ENCODE peak calls at places on chromosomes 1 and 21, in eight cellular contexts. One of them, this sample, is unnamed.

GRCh38 chr1:17875882-17876280 is 120.7 kb downstream of the ACTL8 start:
- DNase-seq in IMR-90: peak
- DNase-seq in stomach: no peak
- DNase-seq in ascending aorta: no peak
- DNase-seq in spleen: peak
- DNase-seq in mucosa of descending colon: peak
- DNase-seq in omental fat pad: no peak
- DNase-seq in AG04449: no peak
- DNase-seq in this sample: no peak

GRCh38 chr1:230359992-230360391 is 66.1 kb downstream of the PGBD5 start:
- DNase-seq in IMR-90: peak
- DNase-seq in stomach: no peak
- DNase-seq in ascending aorta: no peak
- DNase-seq in spleen: no peak
- DNase-seq in mucosa of descending colon: no peak
- DNase-seq in omental fat pad: no peak
- DNase-seq in AG04449: peak
- DNase-seq in this sample: peak

GRCh38 chr1:11571906-11572616 is 82.2 kb downstream of the FBXO2 start:
- DNase-seq in IMR-90: no peak
- DNase-seq in stomach: no peak
- DNase-seq in ascending aorta: no peak
- DNase-seq in spleen: peak
- DNase-seq in mucosa of descending colon: no peak
- DNase-seq in omental fat pad: no peak
- DNase-seq in AG04449: no peak
- DNase-seq in this sample: no peak

GRCh38 chr1:154499446-154499845 is 2.6 kb upstream of the TDRD10 start:
- DNase-seq in IMR-90: no peak
- DNase-seq in stomach: no peak
- DNase-seq in ascending aorta: no peak
- DNase-seq in spleen: no peak
- DNase-seq in mucosa of descending colon: no peak
- DNase-seq in omental fat pad: no peak
- DNase-seq in AG04449: no peak
- DNase-seq in this sample: no peak

GRCh38 chr1:206739411-206740076 is 31.0 kb upstream of the IL19 start:
- DNase-seq in IMR-90: peak
- DNase-seq in stomach: no peak
- DNase-seq in ascending aorta: no peak
- DNase-seq in spleen: no peak
- DNase-seq in mucosa of descending colon: no peak
- DNase-seq in omental fat pad: no peak
- DNase-seq in AG04449: no peak
- DNase-seq in this sample: no peak

GRCh38 chr1:156009404-156009803 is 11.3 kb downstream of the SSR2 start:
- DNase-seq in IMR-90: no peak
- DNase-seq in stomach: no peak
- DNase-seq in ascending aorta: no peak
- DNase-seq in spleen: no peak
- DNase-seq in mucosa of descending colon: no peak
- DNase-seq in omental fat pad: no peak
- DNase-seq in AG04449: no peak
- DNase-seq in this sample: no peak

GRCh38 chr1:110672001-110672752 is 2.6 kb downstream of the KCNA3 start:
- DNase-seq in IMR-90: peak
- DNase-seq in stomach: no peak
- DNase-seq in ascending aorta: no peak
- DNase-seq in spleen: no peak
- DNase-seq in mucosa of descending colon: no peak
- DNase-seq in omental fat pad: no peak
- DNase-seq in AG04449: no peak
- DNase-seq in this sample: no peak

GRCh38 chr1:92366045-92366405 is 67.2 kb downstream of the RPAP2 start:
- DNase-seq in IMR-90: no peak
- DNase-seq in stomach: no peak
- DNase-seq in ascending aorta: no peak
- DNase-seq in spleen: no peak
- DNase-seq in mucosa of descending colon: no peak
- DNase-seq in omental fat pad: no peak
- DNase-seq in AG04449: no peak
- DNase-seq in this sample: no peak

GRCh38 chr1:228472655-228473054 is 14.5 kb upstream of the RNF187 start:
- DNase-seq in IMR-90: peak
- DNase-seq in stomach: no peak
- DNase-seq in ascending aorta: no peak
- DNase-seq in spleen: no peak
- DNase-seq in mucosa of descending colon: no peak
- DNase-seq in omental fat pad: no peak
- DNase-seq in AG04449: no peak
- DNase-seq in this sample: no peak

GRCh38 chr1:197171531-197171930 is 25.1 kb upstream of the ASPM start:
- DNase-seq in IMR-90: peak
- DNase-seq in stomach: no peak
- DNase-seq in ascending aorta: no peak
- DNase-seq in spleen: no peak
- DNase-seq in mucosa of descending colon: no peak
- DNase-seq in omental fat pad: no peak
- DNase-seq in AG04449: no peak
- DNase-seq in this sample: no peak

GRCh38 chr1:15064217-15064929 is 89.2 kb upstream of the TMEM51 start:
- DNase-seq in IMR-90: no peak
- DNase-seq in stomach: no peak
- DNase-seq in ascending aorta: no peak
- DNase-seq in spleen: no peak
- DNase-seq in mucosa of descending colon: no peak
- DNase-seq in omental fat pad: no peak
- DNase-seq in AG04449: no peak
- DNase-seq in this sample: no peak

GRCh38 chr1:231284441-231284840 is 43.4 kb downstream of the GNPAT start:
- DNase-seq in IMR-90: no peak
- DNase-seq in stomach: no peak
- DNase-seq in ascending aorta: no peak
- DNase-seq in spleen: no peak
- DNase-seq in mucosa of descending colon: no peak
- DNase-seq in omental fat pad: no peak
- DNase-seq in AG04449: no peak
- DNase-seq in this sample: no peak

GRCh38 chr21:39120876-39121599 is 62.2 kb downstream of the PSMG1 start:
- DNase-seq in IMR-90: no peak
- DNase-seq in stomach: no peak
- DNase-seq in ascending aorta: no peak
- DNase-seq in spleen: no peak
- DNase-seq in mucosa of descending colon: no peak
- DNase-seq in omental fat pad: no peak
- DNase-seq in AG04449: no peak
- DNase-seq in this sample: no peak

GRCh38 chr1:9164919-9165318 is 36.0 kb upstream of the GPR157 start:
- DNase-seq in IMR-90: no peak
- DNase-seq in stomach: no peak
- DNase-seq in ascending aorta: no peak
- DNase-seq in spleen: no peak
- DNase-seq in mucosa of descending colon: no peak
- DNase-seq in omental fat pad: no peak
- DNase-seq in AG04449: no peak
- DNase-seq in this sample: peak

GRCh38 chr1:181140398-181140797 is 51.9 kb downstream of the IER5 start:
- DNase-seq in IMR-90: no peak
- DNase-seq in stomach: no peak
- DNase-seq in ascending aorta: no peak
- DNase-seq in spleen: no peak
- DNase-seq in mucosa of descending colon: no peak
- DNase-seq in omental fat pad: no peak
- DNase-seq in AG04449: no peak
- DNase-seq in this sample: no peak

GRCh38 chr1:245216356-245217110 is 61.7 kb downstream of the KIF26B start:
- DNase-seq in IMR-90: no peak
- DNase-seq in stomach: no peak
- DNase-seq in ascending aorta: no peak
- DNase-seq in spleen: no peak
- DNase-seq in mucosa of descending colon: no peak
- DNase-seq in omental fat pad: no peak
- DNase-seq in AG04449: no peak
- DNase-seq in this sample: no peak

GRCh38 chr1:215555531-215555930 is 11.6 kb upstream of the KCTD3 start:
- DNase-seq in IMR-90: no peak
- DNase-seq in stomach: no peak
- DNase-seq in ascending aorta: no peak
- DNase-seq in spleen: no peak
- DNase-seq in mucosa of descending colon: no peak
- DNase-seq in omental fat pad: no peak
- DNase-seq in AG04449: no peak
- DNase-seq in this sample: no peak

GRCh38 chr1:201053155-201053860 is 29.8 kb upstream of the KIF21B start:
- DNase-seq in IMR-90: no peak
- DNase-seq in stomach: no peak
- DNase-seq in ascending aorta: no peak
- DNase-seq in spleen: no peak
- DNase-seq in mucosa of descending colon: no peak
- DNase-seq in omental fat pad: no peak
- DNase-seq in AG04449: no peak
- DNase-seq in this sample: no peak
- TF ChIP-seq CTCF in IMR-90: no peak
- TF ChIP-seq CTCF in stomach: no peak
- TF ChIP-seq CTCF in ascending aorta: no peak
- TF ChIP-seq CTCF in spleen: no peak
- TF ChIP-seq CTCF in mucosa of descending colon: no peak
- TF ChIP-seq CTCF in omental fat pad: no peak
- TF ChIP-seq CTCF in AG04449: no peak
- TF ChIP-seq CTCF in this sample: no peak

GRCh38 chr1:171985639-171986038 is 144.3 kb downstream of the DNM3 start:
- DNase-seq in IMR-90: no peak
- DNase-seq in stomach: no peak
- DNase-seq in ascending aorta: no peak
- DNase-seq in spleen: no peak
- DNase-seq in mucosa of descending colon: no peak
- DNase-seq in omental fat pad: no peak
- DNase-seq in AG04449: no peak
- DNase-seq in this sample: no peak

GRCh38 chr1:171988243-171988642 is 146.9 kb downstream of the DNM3 start:
- DNase-seq in IMR-90: no peak
- DNase-seq in stomach: no peak
- DNase-seq in ascending aorta: no peak
- DNase-seq in spleen: no peak
- DNase-seq in mucosa of descending colon: no peak
- DNase-seq in omental fat pad: no peak
- DNase-seq in AG04449: no peak
- DNase-seq in this sample: peak

GRCh38 chr1:171984850-171985485 is 143.7 kb downstream of the DNM3 start:
- DNase-seq in IMR-90: peak
- DNase-seq in stomach: no peak
- DNase-seq in ascending aorta: no peak
- DNase-seq in spleen: no peak
- DNase-seq in mucosa of descending colon: no peak
- DNase-seq in omental fat pad: no peak
- DNase-seq in AG04449: no peak
- DNase-seq in this sample: no peak

GRCh38 chr1:171984262-171984661 is 143.0 kb downstream of the DNM3 start:
- DNase-seq in IMR-90: no peak
- DNase-seq in stomach: no peak
- DNase-seq in ascending aorta: no peak
- DNase-seq in spleen: no peak
- DNase-seq in mucosa of descending colon: peak
- DNase-seq in omental fat pad: no peak
- DNase-seq in AG04449: no peak
- DNase-seq in this sample: no peak

DNA sequence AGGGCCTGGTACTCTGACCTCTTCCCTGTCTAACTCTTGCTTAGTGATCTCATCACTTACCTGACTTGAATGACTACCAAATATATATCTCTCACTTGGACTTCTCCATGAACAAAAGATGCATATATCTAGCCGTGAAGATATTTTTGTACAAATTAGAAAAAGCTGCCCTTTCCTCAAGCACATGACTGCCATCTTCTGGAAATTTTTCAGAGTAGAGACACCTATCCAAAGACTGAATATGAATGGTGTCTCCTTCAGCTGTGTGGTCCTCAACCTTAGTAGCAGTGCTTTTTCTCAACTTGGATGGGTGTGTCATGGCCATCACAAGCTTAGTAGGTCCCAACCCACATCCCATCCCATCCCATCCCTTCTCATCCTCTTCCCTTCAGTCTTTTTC is 142.3 kb downstream of the DNM3 start:
- DNase-seq in IMR-90: peak
- DNase-seq in stomach: no peak
- DNase-seq in ascending aorta: no peak
- DNase-seq in spleen: no peak
- DNase-seq in mucosa of descending colon: no peak
- DNase-seq in omental fat pad: no peak
- DNase-seq in AG04449: no peak
- DNase-seq in this sample: no peak
- TF ChIP-seq CTCF in IMR-90: peak
- TF ChIP-seq CTCF in stomach: no peak
- TF ChIP-seq CTCF in ascending aorta: peak
- TF ChIP-seq CTCF in spleen: no peak
- TF ChIP-seq CTCF in mucosa of descending colon: no peak
- TF ChIP-seq CTCF in omental fat pad: no peak
- TF ChIP-seq CTCF in AG04449: peak
- TF ChIP-seq CTCF in this sample: peak

DNA sequence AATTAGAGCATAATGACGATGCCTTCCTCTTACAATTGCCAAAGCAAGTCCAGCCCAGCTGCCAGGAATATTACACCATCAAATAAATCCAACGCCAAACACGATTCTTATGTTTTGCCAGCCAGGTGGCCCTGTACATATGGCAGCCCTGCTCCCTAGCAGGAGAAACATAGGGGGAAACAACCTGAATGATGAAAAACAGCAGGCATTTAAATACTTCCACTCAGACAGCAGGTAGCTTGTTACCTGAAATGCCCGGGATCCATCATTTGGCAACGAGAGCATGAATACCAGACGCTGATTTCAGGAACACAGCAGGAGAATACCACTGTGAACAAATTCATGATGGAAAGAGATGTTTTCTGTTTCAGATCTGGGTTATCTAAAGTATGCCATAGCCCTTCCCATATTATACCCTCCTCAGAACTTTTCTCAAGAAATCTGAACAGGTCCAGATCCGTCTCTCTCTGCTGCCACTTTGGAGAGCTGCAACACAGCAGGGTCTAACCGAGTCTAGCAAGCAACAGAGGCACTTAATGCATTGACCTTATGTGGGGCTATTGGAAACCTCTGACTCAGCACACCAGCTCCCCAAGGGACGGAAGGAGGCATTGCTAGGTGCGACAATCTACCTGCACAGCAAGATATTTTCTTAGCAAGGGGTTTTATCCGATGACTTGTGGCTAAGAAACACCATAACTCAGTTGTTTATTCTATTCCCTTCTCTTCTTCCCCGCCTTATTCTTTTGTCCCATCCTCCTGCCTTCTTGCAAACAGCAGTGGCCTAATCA is 166.3 kb downstream of the BARHL2 start:
- DNase-seq in IMR-90: no peak
- DNase-seq in stomach: no peak
- DNase-seq in ascending aorta: no peak
- DNase-seq in spleen: no peak
- DNase-seq in mucosa of descending colon: no peak
- DNase-seq in omental fat pad: no peak
- DNase-seq in AG04449: no peak
- DNase-seq in this sample: no peak
- TF ChIP-seq CTCF in IMR-90: no peak
- TF ChIP-seq CTCF in stomach: no peak
- TF ChIP-seq CTCF in ascending aorta: no peak
- TF ChIP-seq CTCF in spleen: no peak
- TF ChIP-seq CTCF in mucosa of descending colon: no peak
- TF ChIP-seq CTCF in omental fat pad: no peak
- TF ChIP-seq CTCF in AG04449: no peak
- TF ChIP-seq CTCF in this sample: no peak

GRCh38 chr21:23578027-23578426 is 2029.3 kb downstream of the MRPL39 start:
- DNase-seq in IMR-90: no peak
- DNase-seq in stomach: no peak
- DNase-seq in ascending aorta: no peak
- DNase-seq in spleen: no peak
- DNase-seq in mucosa of descending colon: no peak
- DNase-seq in omental fat pad: no peak
- DNase-seq in AG04449: no peak
- DNase-seq in this sample: peak
- TF ChIP-seq CTCF in IMR-90: no peak
- TF ChIP-seq CTCF in stomach: no peak
- TF ChIP-seq CTCF in ascending aorta: no peak
- TF ChIP-seq CTCF in spleen: no peak
- TF ChIP-seq CTCF in mucosa of descending colon: no peak
- TF ChIP-seq CTCF in omental fat pad: no peak
- TF ChIP-seq CTCF in AG04449: no peak
- TF ChIP-seq CTCF in this sample: peak